ENCODE peak calls at places on chromosomes 7 and 10, in nine cellular contexts. One of them, this sample, is unnamed.

GRCh38 chr10:93071674-93072224 is 1.9 kb upstream of the CYP26A1 start:
- DNase-seq in nephron progenitor cell: peak
- DNase-seq in A549: peak
- DNase-seq in GM13976: peak
- DNase-seq in colonic mucosa: no peak
- DNase-seq in breast epithelium: peak
- DNase-seq in IMR-90: no peak
- DNase-seq in HFFc6: no peak
- DNase-seq in PC-9: peak
- DNase-seq in this sample: no peak

GRCh38 chr7:84100866-84101265 is 93.7 kb downstream of the SEMA3A start:
- DNase-seq in A549: peak
- DNase-seq in breast epithelium: no peak
- DNase-seq in nephron progenitor cell: no peak
- DNase-seq in IMR-90: peak
- DNase-seq in PC-9: no peak
- DNase-seq in GM13976: no peak
- DNase-seq in colonic mucosa: no peak
- DNase-seq in HFFc6: peak
- DNase-seq in this sample: no peak

GRCh38 chr10:34526758-34527730 is 288.1 kb downstream of the PARD3 start:
- DNase-seq in GM13976: no peak
- DNase-seq in nephron progenitor cell: no peak
- DNase-seq in breast epithelium: no peak
- DNase-seq in A549: peak
- DNase-seq in colonic mucosa: no peak
- DNase-seq in HFFc6: peak
- DNase-seq in IMR-90: peak
- DNase-seq in PC-9: peak
- DNase-seq in this sample: no peak

GRCh38 chr7:30799206-30799975 is 28.2 kb downstream of the MINDY4 start:
- DNase-seq in GM13976: peak
- DNase-seq in A549: no peak
- DNase-seq in IMR-90: peak
- DNase-seq in colonic mucosa: no peak
- DNase-seq in nephron progenitor cell: no peak
- DNase-seq in PC-9: no peak
- DNase-seq in breast epithelium: no peak
- DNase-seq in HFFc6: peak
- DNase-seq in this sample: peak

GRCh38 chr7:94562525-94562924 is 52.9 kb downstream of the CASD1 start:
- DNase-seq in PC-9: no peak
- DNase-seq in A549: no peak
- DNase-seq in breast epithelium: no peak
- DNase-seq in HFFc6: no peak
- DNase-seq in GM13976: no peak
- DNase-seq in colonic mucosa: no peak
- DNase-seq in IMR-90: peak
- DNase-seq in nephron progenitor cell: no peak
- DNase-seq in this sample: no peak

GRCh38 chr7:5634107-5634950 is 147.1 kb downstream of the RNF216 start:
- DNase-seq in nephron progenitor cell: peak
- DNase-seq in IMR-90: peak
- DNase-seq in A549: no peak
- DNase-seq in HFFc6: peak
- DNase-seq in breast epithelium: peak
- DNase-seq in GM13976: no peak
- DNase-seq in PC-9: no peak
- DNase-seq in colonic mucosa: peak
- DNase-seq in this sample: no peak

GRCh38 chr10:1454428-1454827 is 282.9 kb downstream of the ADARB2 start:
- DNase-seq in PC-9: no peak
- DNase-seq in nephron progenitor cell: no peak
- DNase-seq in GM13976: peak
- DNase-seq in colonic mucosa: no peak
- DNase-seq in A549: no peak
- DNase-seq in HFFc6: no peak
- DNase-seq in IMR-90: no peak
- DNase-seq in breast epithelium: no peak
- DNase-seq in this sample: no peak

GRCh38 chr7:139560678-139561077 is 37.2 kb downstream of the CLEC2L start:
- DNase-seq in PC-9: no peak
- DNase-seq in HFFc6: no peak
- DNase-seq in breast epithelium: no peak
- DNase-seq in nephron progenitor cell: no peak
- DNase-seq in GM13976: no peak
- DNase-seq in A549: no peak
- DNase-seq in IMR-90: no peak
- DNase-seq in colonic mucosa: peak
- DNase-seq in this sample: no peak

GRCh38 chr7:37942934-37943610 is 22.6 kb downstream of the EPDR1 start:
- DNase-seq in A549: peak
- DNase-seq in colonic mucosa: peak
- DNase-seq in breast epithelium: no peak
- DNase-seq in PC-9: no peak
- DNase-seq in IMR-90: no peak
- DNase-seq in nephron progenitor cell: peak
- DNase-seq in HFFc6: no peak
- DNase-seq in GM13976: no peak
- DNase-seq in this sample: peak

GRCh38 chr7:35526645-35527044 is 168.3 kb downstream of the HERPUD2 start:
- DNase-seq in nephron progenitor cell: no peak
- DNase-seq in GM13976: no peak
- DNase-seq in PC-9: no peak
- DNase-seq in HFFc6: no peak
- DNase-seq in A549: no peak
- DNase-seq in IMR-90: no peak
- DNase-seq in breast epithelium: no peak
- DNase-seq in colonic mucosa: no peak
- DNase-seq in this sample: no peak

GRCh38 chr7:138632384-138632783 is 68.8 kb downstream of the SVOPL start:
- DNase-seq in A549: no peak
- DNase-seq in nephron progenitor cell: no peak
- DNase-seq in HFFc6: no peak
- DNase-seq in breast epithelium: no peak
- DNase-seq in colonic mucosa: no peak
- DNase-seq in GM13976: no peak
- DNase-seq in IMR-90: no peak
- DNase-seq in PC-9: no peak
- DNase-seq in this sample: no peak

GRCh38 chr7:22640269-22640668 is 86.7 kb upstream of the IL6 start:
- DNase-seq in colonic mucosa: no peak
- DNase-seq in GM13976: peak
- DNase-seq in IMR-90: no peak
- DNase-seq in breast epithelium: no peak
- DNase-seq in PC-9: no peak
- DNase-seq in A549: no peak
- DNase-seq in HFFc6: no peak
- DNase-seq in nephron progenitor cell: no peak
- DNase-seq in this sample: peak

GRCh38 chr10:111956841-111957240 is 226.7 kb downstream of the GPAM start:
- DNase-seq in nephron progenitor cell: no peak
- DNase-seq in GM13976: no peak
- DNase-seq in PC-9: no peak
- DNase-seq in A549: peak
- DNase-seq in breast epithelium: no peak
- DNase-seq in HFFc6: no peak
- DNase-seq in colonic mucosa: no peak
- DNase-seq in IMR-90: no peak
- DNase-seq in this sample: no peak

GRCh38 chr10:31939797-31940708 is 11.4 kb upstream of the ARHGAP12 start:
- DNase-seq in HFFc6: no peak
- DNase-seq in breast epithelium: no peak
- DNase-seq in PC-9: no peak
- DNase-seq in IMR-90: no peak
- DNase-seq in nephron progenitor cell: no peak
- DNase-seq in GM13976: no peak
- DNase-seq in A549: no peak
- DNase-seq in colonic mucosa: no peak
- DNase-seq in this sample: no peak

GRCh38 chr7:149031353-149031910 is 3.1 kb upstream of the PDIA4 start:
- DNase-seq in A549: no peak
- DNase-seq in GM13976: no peak
- DNase-seq in nephron progenitor cell: no peak
- DNase-seq in colonic mucosa: no peak
- DNase-seq in breast epithelium: no peak
- DNase-seq in HFFc6: no peak
- DNase-seq in PC-9: no peak
- DNase-seq in IMR-90: no peak
- DNase-seq in this sample: no peak

GRCh38 chr10:79340646-79341244 is 6.5 kb upstream of the PPIF start:
- DNase-seq in nephron progenitor cell: no peak
- DNase-seq in IMR-90: no peak
- DNase-seq in colonic mucosa: no peak
- DNase-seq in breast epithelium: no peak
- DNase-seq in PC-9: no peak
- DNase-seq in HFFc6: no peak
- DNase-seq in A549: no peak
- DNase-seq in GM13976: no peak
- DNase-seq in this sample: no peak

GRCh38 chr10:49115015-49115795 is at the start of gene VSTM4:
- DNase-seq in A549: no peak
- DNase-seq in colonic mucosa: no peak
- DNase-seq in IMR-90: peak
- DNase-seq in nephron progenitor cell: peak
- DNase-seq in HFFc6: no peak
- DNase-seq in GM13976: peak
- DNase-seq in breast epithelium: no peak
- DNase-seq in PC-9: no peak
- DNase-seq in this sample: peak
- TF ChIP-seq CTCF in A549: no peak
- TF ChIP-seq CTCF in colonic mucosa: no peak
- TF ChIP-seq CTCF in IMR-90: no peak
- TF ChIP-seq CTCF in nephron progenitor cell: no peak
- TF ChIP-seq CTCF in HFFc6: no peak
- TF ChIP-seq CTCF in GM13976: no peak
- TF ChIP-seq CTCF in breast epithelium: no peak
- TF ChIP-seq CTCF in PC-9: no peak
- TF ChIP-seq CTCF in this sample: no peak

GRCh38 chr7:113289140-113289740 is 170.9 kb upstream of the SMIM30 start:
- DNase-seq in breast epithelium: no peak
- DNase-seq in A549: peak
- DNase-seq in PC-9: no peak
- DNase-seq in IMR-90: peak
- DNase-seq in nephron progenitor cell: no peak
- DNase-seq in GM13976: peak
- DNase-seq in HFFc6: peak
- DNase-seq in colonic mucosa: no peak
- DNase-seq in this sample: peak
- TF ChIP-seq CTCF in breast epithelium: no peak
- TF ChIP-seq CTCF in A549: no peak
- TF ChIP-seq CTCF in PC-9: peak
- TF ChIP-seq CTCF in IMR-90: peak
- TF ChIP-seq CTCF in nephron progenitor cell: no peak
- TF ChIP-seq CTCF in GM13976: peak
- TF ChIP-seq CTCF in HFFc6: peak
- TF ChIP-seq CTCF in colonic mucosa: no peak
- TF ChIP-seq CTCF in this sample: peak

DNA sequence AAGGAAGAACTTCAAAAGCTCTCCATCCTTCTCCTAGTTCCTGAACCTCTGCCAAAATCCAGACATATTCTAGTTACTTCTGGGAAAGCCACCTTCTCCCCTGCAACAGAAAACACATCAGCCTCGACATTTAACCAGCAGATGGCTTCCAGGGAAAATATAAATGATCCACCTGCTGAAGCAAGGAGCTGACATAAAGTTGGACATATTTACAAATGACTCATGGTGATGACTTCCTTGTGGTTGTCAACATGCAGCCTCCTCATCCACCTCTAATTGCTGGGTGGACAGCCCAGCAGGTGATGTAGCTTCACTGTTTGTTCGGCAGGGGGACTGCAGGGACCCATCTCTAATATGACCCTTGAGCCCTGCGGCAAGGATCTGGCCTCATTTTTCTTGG is 266.0 kb downstream of the C7orf25 start:
- DNase-seq in nephron progenitor cell: no peak
- DNase-seq in colonic mucosa: no peak
- DNase-seq in IMR-90: no peak
- DNase-seq in A549: no peak
- DNase-seq in GM13976: no peak
- DNase-seq in breast epithelium: no peak
- DNase-seq in PC-9: no peak
- DNase-seq in HFFc6: no peak
- DNase-seq in this sample: no peak
- TF ChIP-seq CTCF in nephron progenitor cell: no peak
- TF ChIP-seq CTCF in colonic mucosa: no peak
- TF ChIP-seq CTCF in IMR-90: no peak
- TF ChIP-seq CTCF in A549: no peak
- TF ChIP-seq CTCF in GM13976: no peak
- TF ChIP-seq CTCF in breast epithelium: no peak
- TF ChIP-seq CTCF in PC-9: no peak
- TF ChIP-seq CTCF in HFFc6: no peak
- TF ChIP-seq CTCF in this sample: no peak

DNA sequence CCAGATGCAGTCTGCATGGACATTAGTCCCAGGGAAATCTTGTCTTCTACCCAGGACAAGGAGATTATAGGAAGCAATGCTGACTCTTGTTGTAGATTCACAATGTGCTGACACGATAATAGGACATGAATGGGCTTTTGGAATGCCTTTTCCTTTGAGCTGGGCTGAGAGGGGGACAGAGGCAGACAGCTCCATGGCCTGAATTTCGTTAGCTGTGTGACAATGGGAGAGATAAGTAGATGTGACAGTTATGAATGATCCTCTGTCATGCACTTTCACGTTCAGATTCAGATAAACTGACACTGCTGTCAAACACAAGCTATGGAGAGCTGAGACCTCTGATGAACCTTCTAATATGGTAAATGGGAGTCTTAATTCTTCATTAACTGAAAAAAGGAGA is 669.1 kb downstream of the AUTS2 start:
- DNase-seq in PC-9: no peak
- DNase-seq in HFFc6: no peak
- DNase-seq in colonic mucosa: no peak
- DNase-seq in IMR-90: no peak
- DNase-seq in GM13976: no peak
- DNase-seq in nephron progenitor cell: no peak
- DNase-seq in breast epithelium: no peak
- DNase-seq in A549: no peak
- DNase-seq in this sample: no peak
- TF ChIP-seq CTCF in PC-9: no peak
- TF ChIP-seq CTCF in HFFc6: no peak
- TF ChIP-seq CTCF in colonic mucosa: no peak
- TF ChIP-seq CTCF in IMR-90: no peak
- TF ChIP-seq CTCF in GM13976: no peak
- TF ChIP-seq CTCF in nephron progenitor cell: no peak
- TF ChIP-seq CTCF in breast epithelium: no peak
- TF ChIP-seq CTCF in A549: no peak
- TF ChIP-seq CTCF in this sample: no peak

GRCh38 chr7:51357821-51358220 is 41.2 kb upstream of the COBL start:
- DNase-seq in breast epithelium: no peak
- DNase-seq in nephron progenitor cell: no peak
- DNase-seq in colonic mucosa: no peak
- DNase-seq in IMR-90: no peak
- DNase-seq in GM13976: no peak
- DNase-seq in HFFc6: no peak
- DNase-seq in A549: no peak
- DNase-seq in PC-9: no peak
- DNase-seq in this sample: no peak
- TF ChIP-seq CTCF in breast epithelium: no peak
- TF ChIP-seq CTCF in nephron progenitor cell: no peak
- TF ChIP-seq CTCF in colonic mucosa: no peak
- TF ChIP-seq CTCF in IMR-90: no peak
- TF ChIP-seq CTCF in GM13976: no peak
- TF ChIP-seq CTCF in HFFc6: no peak
- TF ChIP-seq CTCF in A549: no peak
- TF ChIP-seq CTCF in PC-9: peak
- TF ChIP-seq CTCF in this sample: no peak